ENCODE peak calls at places on chromosomes 16 and 17, in six cellular contexts. One of them, this sample, is unnamed.
A peak's percentile ranks its signal among the peaks of the same experiment; 100 is the strongest.

GRCh38 chr17:78120971-78121800 is 7.4 kb downstream of the TMC6 start:
- DNase-seq in GM20000: no peak
- DNase-seq in D721Med: no peak
- DNase-seq in endodermal cell: no peak
- DNase-seq in MM.1S: peak; percentile 83
- DNase-seq in mesothelial cell of epicardium: no peak
- DNase-seq in this sample: no peak

GRCh38 chr17:42697108-42697811 is 14.9 kb downstream of the CNTNAP1 start:
- DNase-seq in GM20000: no peak
- DNase-seq in D721Med: no peak
- DNase-seq in endodermal cell: no peak
- DNase-seq in MM.1S: no peak
- DNase-seq in mesothelial cell of epicardium: no peak
- DNase-seq in this sample: no peak

GRCh38 chr16:9908613-9909012 is 273.6 kb downstream of the GRIN2A start:
- DNase-seq in GM20000: no peak
- DNase-seq in D721Med: no peak
- DNase-seq in endodermal cell: no peak
- DNase-seq in MM.1S: no peak
- DNase-seq in mesothelial cell of epicardium: peak; percentile 39
- DNase-seq in this sample: no peak

GRCh38 chr16:72785886-72786285 is 262.0 kb downstream of the ZFHX3 start:
- DNase-seq in GM20000: no peak
- DNase-seq in D721Med: no peak
- DNase-seq in endodermal cell: no peak
- DNase-seq in MM.1S: no peak
- DNase-seq in mesothelial cell of epicardium: no peak
- DNase-seq in this sample: no peak

GRCh38 chr16:4179020-4179419 is 62.8 kb upstream of the ADCY9 start:
- DNase-seq in GM20000: no peak
- DNase-seq in D721Med: no peak
- DNase-seq in endodermal cell: no peak
- DNase-seq in MM.1S: no peak
- DNase-seq in mesothelial cell of epicardium: no peak
- DNase-seq in this sample: no peak

GRCh38 chr17:50798424-50799344 is 31.4 kb upstream of the ANKRD40CL start:
- DNase-seq in GM20000: no peak
- DNase-seq in D721Med: no peak
- DNase-seq in endodermal cell: peak; percentile 70
- DNase-seq in MM.1S: no peak
- DNase-seq in mesothelial cell of epicardium: no peak
- DNase-seq in this sample: no peak

GRCh38 chr17:66777689-66778225 is 57.2 kb upstream of the CACNG5 start:
- DNase-seq in GM20000: no peak
- DNase-seq in D721Med: no peak
- DNase-seq in endodermal cell: peak; percentile 94
- DNase-seq in MM.1S: no peak
- DNase-seq in mesothelial cell of epicardium: no peak
- DNase-seq in this sample: no peak

GRCh38 chr16:48607056-48607825 is 2.7 kb downstream of the N4BP1 start:
- DNase-seq in GM20000: no peak
- DNase-seq in D721Med: no peak
- DNase-seq in endodermal cell: peak; percentile 60
- DNase-seq in MM.1S: no peak
- DNase-seq in mesothelial cell of epicardium: no peak
- DNase-seq in this sample: no peak

GRCh38 chr17:5745091-5745820 is 160.9 kb upstream of the NLRP1 start:
- DNase-seq in GM20000: no peak
- DNase-seq in D721Med: no peak
- DNase-seq in endodermal cell: no peak
- DNase-seq in MM.1S: no peak
- DNase-seq in mesothelial cell of epicardium: no peak
- DNase-seq in this sample: no peak

GRCh38 chr17:70041575-70041974 is 33.5 kb upstream of the KCNJ16 start:
- DNase-seq in GM20000: no peak
- DNase-seq in D721Med: no peak
- DNase-seq in endodermal cell: no peak
- DNase-seq in MM.1S: no peak
- DNase-seq in mesothelial cell of epicardium: no peak
- DNase-seq in this sample: no peak

GRCh38 chr17:74454197-74455024 is 12.0 kb upstream of the CD300A start:
- DNase-seq in GM20000: no peak
- DNase-seq in D721Med: no peak
- DNase-seq in endodermal cell: peak; percentile 80
- DNase-seq in MM.1S: no peak
- DNase-seq in mesothelial cell of epicardium: peak; percentile 88
- DNase-seq in this sample: peak; percentile 92

GRCh38 chr16:27273670-27274522 is 5.3 kb upstream of the NSMCE1 start:
- DNase-seq in GM20000: no peak
- DNase-seq in D721Med: no peak
- DNase-seq in endodermal cell: peak; percentile 26
- DNase-seq in MM.1S: no peak
- DNase-seq in mesothelial cell of epicardium: no peak
- DNase-seq in this sample: peak; percentile 15

GRCh38 chr17:8798176-8799000 is 777 bp downstream of the MFSD6L start:
- DNase-seq in GM20000: no peak
- DNase-seq in D721Med: no peak
- DNase-seq in endodermal cell: peak; percentile 77
- DNase-seq in MM.1S: no peak
- DNase-seq in mesothelial cell of epicardium: no peak
- DNase-seq in this sample: no peak

GRCh38 chr17:28726912-28727726 is 1.1 kb upstream of the TLCD1 start:
- DNase-seq in GM20000: peak; percentile 91
- DNase-seq in D721Med: no peak
- DNase-seq in endodermal cell: peak; percentile 100
- DNase-seq in MM.1S: peak; percentile 96
- DNase-seq in mesothelial cell of epicardium: peak; percentile 98
- DNase-seq in this sample: peak; percentile 98

GRCh38 chr17:10119203-10120112 is 78.9 kb downstream of the GAS7 start:
- DNase-seq in GM20000: peak; percentile 32
- DNase-seq in D721Med: no peak
- DNase-seq in endodermal cell: peak; percentile 98
- DNase-seq in MM.1S: peak; percentile 52
- DNase-seq in mesothelial cell of epicardium: no peak
- DNase-seq in this sample: no peak

GRCh38 chr16:74951676-74952075 is 33.2 kb downstream of the WDR59 start:
- DNase-seq in GM20000: no peak
- DNase-seq in D721Med: no peak
- DNase-seq in endodermal cell: peak; percentile 6
- DNase-seq in MM.1S: no peak
- DNase-seq in mesothelial cell of epicardium: no peak
- DNase-seq in this sample: no peak

GRCh38 chr17:75688209-75688771 is 21.2 kb downstream of the SAP30BP start:
- DNase-seq in GM20000: no peak
- DNase-seq in D721Med: no peak
- DNase-seq in endodermal cell: no peak
- DNase-seq in MM.1S: no peak
- DNase-seq in mesothelial cell of epicardium: no peak
- DNase-seq in this sample: no peak

GRCh38 chr16:50188619-50189136 is 35.6 kb downstream of the TENT4B start:
- DNase-seq in GM20000: no peak
- DNase-seq in D721Med: no peak
- DNase-seq in endodermal cell: no peak
- DNase-seq in MM.1S: no peak
- DNase-seq in mesothelial cell of epicardium: no peak
- DNase-seq in this sample: no peak

GRCh38 chr17:82959990-82960418 is 119.4 kb upstream of the METRNL start:
- DNase-seq in GM20000: no peak
- DNase-seq in D721Med: no peak
- DNase-seq in endodermal cell: no peak
- DNase-seq in MM.1S: no peak
- DNase-seq in mesothelial cell of epicardium: peak; percentile 27
- DNase-seq in this sample: peak; percentile 66

GRCh38 chr17:66947311-66947710 is 17.2 kb upstream of the CACNG4 start:
- DNase-seq in GM20000: no peak
- DNase-seq in D721Med: no peak
- DNase-seq in endodermal cell: peak; percentile 44
- DNase-seq in MM.1S: no peak
- DNase-seq in mesothelial cell of epicardium: no peak
- DNase-seq in this sample: no peak

GRCh38 chr17:61201211-61201610 is 198.4 kb upstream of the TBX2 start:
- DNase-seq in GM20000: no peak
- DNase-seq in D721Med: no peak
- DNase-seq in endodermal cell: no peak
- DNase-seq in MM.1S: no peak
- DNase-seq in mesothelial cell of epicardium: no peak
- DNase-seq in this sample: no peak

GRCh38 chr17:32388613-32389459 is 38.9 kb downstream of the ZNF207 start:
- DNase-seq in GM20000: no peak
- DNase-seq in D721Med: no peak
- DNase-seq in endodermal cell: no peak
- DNase-seq in MM.1S: no peak
- DNase-seq in mesothelial cell of epicardium: no peak
- DNase-seq in this sample: no peak
- TF ChIP-seq CTCF in GM20000: no peak
- TF ChIP-seq CTCF in D721Med: no peak
- TF ChIP-seq CTCF in endodermal cell: no peak
- TF ChIP-seq CTCF in MM.1S: no peak
- TF ChIP-seq CTCF in mesothelial cell of epicardium: no peak
- TF ChIP-seq CTCF in this sample: no peak

GRCh38 chr17:45108595-45109521 is 23.5 kb downstream of the PLCD3 start:
- DNase-seq in GM20000: no peak
- DNase-seq in D721Med: no peak
- DNase-seq in endodermal cell: no peak
- DNase-seq in MM.1S: no peak
- DNase-seq in mesothelial cell of epicardium: no peak
- DNase-seq in this sample: no peak

GRCh38 chr17:45113424-45113754 is 18.9 kb downstream of the PLCD3 start:
- DNase-seq in GM20000: no peak
- DNase-seq in D721Med: no peak
- DNase-seq in endodermal cell: no peak
- DNase-seq in MM.1S: no peak
- DNase-seq in mesothelial cell of epicardium: no peak
- DNase-seq in this sample: no peak

GRCh38 chr17:45112559-45113423 is 19.5 kb downstream of the PLCD3 start:
- DNase-seq in GM20000: no peak
- DNase-seq in D721Med: no peak
- DNase-seq in endodermal cell: no peak
- DNase-seq in MM.1S: no peak
- DNase-seq in mesothelial cell of epicardium: no peak
- DNase-seq in this sample: no peak

GRCh38 chr17:45111838-45112237 is 20.5 kb downstream of the PLCD3 start:
- DNase-seq in GM20000: no peak
- DNase-seq in D721Med: no peak
- DNase-seq in endodermal cell: no peak
- DNase-seq in MM.1S: no peak
- DNase-seq in mesothelial cell of epicardium: no peak
- DNase-seq in this sample: no peak

DNA sequence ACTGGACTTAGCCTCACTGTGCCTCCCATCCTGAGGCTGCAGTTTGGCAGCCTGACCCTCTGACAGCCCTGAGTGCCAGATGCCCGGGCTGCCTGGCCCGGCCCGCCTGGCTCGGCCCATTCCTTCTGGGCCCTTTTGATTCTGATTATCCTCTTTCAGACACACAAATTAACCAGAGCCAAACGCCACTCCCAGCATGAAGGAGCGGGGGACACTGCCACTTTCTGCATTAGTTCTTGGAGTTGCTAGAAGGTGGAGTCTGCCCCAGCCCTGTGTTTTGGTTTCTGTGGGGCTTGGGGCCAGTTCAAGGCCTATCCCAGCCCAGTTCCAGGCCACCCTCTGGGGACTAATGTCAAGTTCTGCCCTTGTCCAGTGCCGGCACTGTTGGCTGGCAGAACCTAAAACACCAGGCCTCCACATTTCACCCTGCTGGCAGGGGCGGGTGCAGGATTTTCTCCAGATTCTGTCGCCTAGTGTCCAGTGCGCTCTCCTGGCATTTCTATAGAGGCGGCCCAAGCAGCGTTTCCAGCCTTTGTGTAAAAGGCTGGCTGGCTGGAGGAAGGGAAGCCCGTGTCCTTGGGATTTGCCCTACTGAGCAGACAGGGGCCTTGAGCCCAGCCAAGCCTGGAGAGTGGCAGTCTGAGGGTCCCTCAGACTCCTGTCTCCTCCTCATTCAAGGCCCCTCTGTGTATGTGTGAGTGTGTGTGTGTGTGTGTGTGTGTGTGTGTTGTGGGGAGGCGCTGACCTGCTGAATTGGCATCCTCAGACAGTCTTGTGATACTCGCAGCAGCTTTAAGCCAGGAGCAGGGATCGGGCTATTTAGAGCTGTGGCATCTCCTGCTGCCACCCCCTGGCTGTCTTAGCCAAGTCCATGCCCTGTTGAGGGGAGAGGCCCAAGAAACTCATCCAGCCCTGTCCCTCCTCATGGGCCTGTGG is 21.4 kb downstream of the PLCD3 start:
- DNase-seq in GM20000: no peak
- DNase-seq in D721Med: no peak
- DNase-seq in endodermal cell: peak; percentile 59
- DNase-seq in MM.1S: no peak
- DNase-seq in mesothelial cell of epicardium: no peak
- DNase-seq in this sample: no peak
- TF ChIP-seq CTCF in GM20000: no peak
- TF ChIP-seq CTCF in D721Med: no peak
- TF ChIP-seq CTCF in endodermal cell: no peak
- TF ChIP-seq CTCF in MM.1S: no peak
- TF ChIP-seq CTCF in mesothelial cell of epicardium: no peak
- TF ChIP-seq CTCF in this sample: no peak

GRCh38 chr17:79624658-79625478 is 14.0 kb upstream of the RBFOX3 start:
- DNase-seq in GM20000: no peak
- DNase-seq in D721Med: no peak
- DNase-seq in endodermal cell: peak; percentile 35
- DNase-seq in MM.1S: no peak
- DNase-seq in mesothelial cell of epicardium: peak; percentile 25
- DNase-seq in this sample: peak; percentile 53

GRCh38 chr17:79622776-79623175 is 11.9 kb upstream of the RBFOX3 start:
- DNase-seq in GM20000: no peak
- DNase-seq in D721Med: peak; percentile 9
- DNase-seq in endodermal cell: peak; percentile 29
- DNase-seq in MM.1S: no peak
- DNase-seq in mesothelial cell of epicardium: peak; percentile 21
- DNase-seq in this sample: peak; percentile 37

GRCh38 chr17:79622201-79622601 is 11.3 kb upstream of the RBFOX3 start:
- DNase-seq in GM20000: no peak
- DNase-seq in D721Med: peak; percentile 17
- DNase-seq in endodermal cell: no peak
- DNase-seq in MM.1S: no peak
- DNase-seq in mesothelial cell of epicardium: peak; percentile 28
- DNase-seq in this sample: peak; percentile 47

GRCh38 chr17:79625706-79626105 is 14.9 kb upstream of the RBFOX3 start:
- DNase-seq in GM20000: no peak
- DNase-seq in D721Med: no peak
- DNase-seq in endodermal cell: no peak
- DNase-seq in MM.1S: no peak
- DNase-seq in mesothelial cell of epicardium: peak; percentile 24
- DNase-seq in this sample: peak; percentile 47

GRCh38 chr17:79623786-79624657 is 13.2 kb upstream of the RBFOX3 start:
- DNase-seq in GM20000: no peak
- DNase-seq in D721Med: peak; percentile 15
- DNase-seq in endodermal cell: peak; percentile 45
- DNase-seq in MM.1S: no peak
- DNase-seq in mesothelial cell of epicardium: peak; percentile 31
- DNase-seq in this sample: peak; percentile 40
- TF ChIP-seq CTCF in GM20000: no peak
- TF ChIP-seq CTCF in D721Med: no peak
- TF ChIP-seq CTCF in endodermal cell: no peak
- TF ChIP-seq CTCF in MM.1S: no peak
- TF ChIP-seq CTCF in mesothelial cell of epicardium: no peak
- TF ChIP-seq CTCF in this sample: no peak

GRCh38 chr16:1923299-1924034 is 5.3 kb upstream of the HS3ST6 start:
- DNase-seq in GM20000: no peak
- DNase-seq in D721Med: no peak
- DNase-seq in endodermal cell: peak; percentile 93
- DNase-seq in MM.1S: no peak
- DNase-seq in mesothelial cell of epicardium: peak; percentile 80
- DNase-seq in this sample: no peak
- TF ChIP-seq CTCF in GM20000: no peak
- TF ChIP-seq CTCF in D721Med: peak; percentile 30
- TF ChIP-seq CTCF in endodermal cell: peak; percentile 79
- TF ChIP-seq CTCF in MM.1S: peak; percentile 10
- TF ChIP-seq CTCF in mesothelial cell of epicardium: peak; percentile 66
- TF ChIP-seq CTCF in this sample: peak; percentile 70

GRCh38 chr16:31458073-31458834 is 1.0 kb upstream of the ARMC5 start:
- DNase-seq in GM20000: peak; percentile 58
- DNase-seq in D721Med: no peak
- DNase-seq in endodermal cell: peak; percentile 87
- DNase-seq in MM.1S: peak; percentile 81
- DNase-seq in mesothelial cell of epicardium: peak; percentile 58
- DNase-seq in this sample: no peak
- TF ChIP-seq CTCF in GM20000: peak; percentile 11
- TF ChIP-seq CTCF in D721Med: no peak
- TF ChIP-seq CTCF in endodermal cell: no peak
- TF ChIP-seq CTCF in MM.1S: peak; percentile 44
- TF ChIP-seq CTCF in mesothelial cell of epicardium: no peak
- TF ChIP-seq CTCF in this sample: peak; percentile 52